ENCODE peak calls at places on chromosomes 6 and 20, in six cellular contexts. One of them, this sample, is unnamed.

GRCh38 chr20:39676857-39677351 is 714.8 kb downstream of the DHX35 start:
- DNase-seq in endothelial cell: no peak
- DNase-seq in HL-60: no peak
- DNase-seq in progenitor cell of endocrine pancreas: no peak
- DNase-seq in mammary epithelial cell: peak
- DNase-seq in CD4-positive, alpha-beta T cell: no peak
- DNase-seq in this sample: no peak

GRCh38 chr6:7649037-7649810 is 59.2 kb downstream of the SNRNP48 start:
- DNase-seq in HL-60: peak
- DNase-seq in CD4-positive, alpha-beta T cell: no peak
- DNase-seq in endothelial cell: no peak
- DNase-seq in mammary epithelial cell: no peak
- DNase-seq in progenitor cell of endocrine pancreas: no peak
- DNase-seq in this sample: no peak

GRCh38 chr20:23265226-23265625 is 85.4 kb upstream of the NXT1 start:
- DNase-seq in progenitor cell of endocrine pancreas: no peak
- DNase-seq in endothelial cell: no peak
- DNase-seq in mammary epithelial cell: no peak
- DNase-seq in HL-60: no peak
- DNase-seq in CD4-positive, alpha-beta T cell: no peak
- DNase-seq in this sample: no peak

GRCh38 chr6:90000864-90001731 is 106.8 kb downstream of the GJA10 start:
- DNase-seq in CD4-positive, alpha-beta T cell: no peak
- DNase-seq in progenitor cell of endocrine pancreas: no peak
- DNase-seq in mammary epithelial cell: peak
- DNase-seq in endothelial cell: no peak
- DNase-seq in HL-60: no peak
- DNase-seq in this sample: no peak

GRCh38 chr6:13413906-13414555 is 73.4 kb downstream of the GFOD1 start:
- DNase-seq in progenitor cell of endocrine pancreas: no peak
- DNase-seq in CD4-positive, alpha-beta T cell: no peak
- DNase-seq in HL-60: no peak
- DNase-seq in endothelial cell: no peak
- DNase-seq in mammary epithelial cell: no peak
- DNase-seq in this sample: no peak

GRCh38 chr6:4380881-4381281 is 245.5 kb upstream of the ECI2 start:
- DNase-seq in mammary epithelial cell: no peak
- DNase-seq in endothelial cell: no peak
- DNase-seq in CD4-positive, alpha-beta T cell: no peak
- DNase-seq in HL-60: no peak
- DNase-seq in progenitor cell of endocrine pancreas: no peak
- DNase-seq in this sample: no peak

GRCh38 chr20:51326241-51326819 is 216.2 kb downstream of the NFATC2 start:
- DNase-seq in endothelial cell: peak
- DNase-seq in HL-60: no peak
- DNase-seq in mammary epithelial cell: no peak
- DNase-seq in CD4-positive, alpha-beta T cell: peak
- DNase-seq in progenitor cell of endocrine pancreas: peak
- DNase-seq in this sample: no peak

GRCh38 chr20:34629904-34630303 is 47.0 kb downstream of the PIGU start:
- DNase-seq in HL-60: no peak
- DNase-seq in progenitor cell of endocrine pancreas: no peak
- DNase-seq in CD4-positive, alpha-beta T cell: no peak
- DNase-seq in endothelial cell: no peak
- DNase-seq in mammary epithelial cell: no peak
- DNase-seq in this sample: no peak

GRCh38 chr6:157107915-157108651 is 215.2 kb downstream of the TMEM242 start:
- DNase-seq in mammary epithelial cell: peak
- DNase-seq in CD4-positive, alpha-beta T cell: no peak
- DNase-seq in endothelial cell: no peak
- DNase-seq in progenitor cell of endocrine pancreas: no peak
- DNase-seq in HL-60: no peak
- DNase-seq in this sample: no peak

GRCh38 chr20:52210037-52210990 is 18.7 kb upstream of the ZFP64 start:
- DNase-seq in HL-60: no peak
- DNase-seq in progenitor cell of endocrine pancreas: no peak
- DNase-seq in CD4-positive, alpha-beta T cell: no peak
- DNase-seq in endothelial cell: no peak
- DNase-seq in mammary epithelial cell: no peak
- DNase-seq in this sample: no peak

GRCh38 chr6:446418-447366 is 55.1 kb downstream of the IRF4 start:
- DNase-seq in endothelial cell: no peak
- DNase-seq in mammary epithelial cell: no peak
- DNase-seq in progenitor cell of endocrine pancreas: no peak
- DNase-seq in HL-60: no peak
- DNase-seq in CD4-positive, alpha-beta T cell: peak
- DNase-seq in this sample: no peak

GRCh38 chr20:1809611-1810510 is 85.3 kb upstream of the SIRPA start:
- DNase-seq in progenitor cell of endocrine pancreas: no peak
- DNase-seq in CD4-positive, alpha-beta T cell: no peak
- DNase-seq in endothelial cell: no peak
- DNase-seq in mammary epithelial cell: peak
- DNase-seq in HL-60: no peak
- DNase-seq in this sample: no peak

GRCh38 chr6:152034631-152035030 is 227.1 kb downstream of the ESR1 start:
- DNase-seq in CD4-positive, alpha-beta T cell: no peak
- DNase-seq in endothelial cell: no peak
- DNase-seq in HL-60: no peak
- DNase-seq in mammary epithelial cell: no peak
- DNase-seq in progenitor cell of endocrine pancreas: no peak
- DNase-seq in this sample: no peak

GRCh38 chr20:52469143-52469542 is 277.6 kb upstream of the ZFP64 start:
- DNase-seq in progenitor cell of endocrine pancreas: no peak
- DNase-seq in mammary epithelial cell: no peak
- DNase-seq in endothelial cell: no peak
- DNase-seq in HL-60: no peak
- DNase-seq in CD4-positive, alpha-beta T cell: no peak
- DNase-seq in this sample: no peak

GRCh38 chr6:30615958-30616810 is 859 bp downstream of the PPP1R10 start:
- DNase-seq in mammary epithelial cell: no peak
- DNase-seq in HL-60: no peak
- DNase-seq in CD4-positive, alpha-beta T cell: peak
- DNase-seq in progenitor cell of endocrine pancreas: no peak
- DNase-seq in endothelial cell: no peak
- DNase-seq in this sample: peak

GRCh38 chr6:47698342-47698787 is at the start of gene ADGRF4:
- DNase-seq in mammary epithelial cell: peak
- DNase-seq in endothelial cell: no peak
- DNase-seq in CD4-positive, alpha-beta T cell: no peak
- DNase-seq in progenitor cell of endocrine pancreas: no peak
- DNase-seq in HL-60: no peak
- DNase-seq in this sample: no peak

GRCh38 chr6:38580030-38580429 is 59.7 kb downstream of the BTBD9 start:
- DNase-seq in mammary epithelial cell: no peak
- DNase-seq in HL-60: no peak
- DNase-seq in CD4-positive, alpha-beta T cell: no peak
- DNase-seq in progenitor cell of endocrine pancreas: no peak
- DNase-seq in endothelial cell: no peak
- DNase-seq in this sample: no peak

GRCh38 chr6:3251462-3252314 is 7.1 kb upstream of the PSMG4 start:
- DNase-seq in HL-60: no peak
- DNase-seq in CD4-positive, alpha-beta T cell: peak
- DNase-seq in mammary epithelial cell: peak
- DNase-seq in progenitor cell of endocrine pancreas: peak
- DNase-seq in endothelial cell: peak
- DNase-seq in this sample: peak

GRCh38 chr6:11710221-11710836 is 68.3 kb downstream of the ADTRP start:
- DNase-seq in progenitor cell of endocrine pancreas: no peak
- DNase-seq in mammary epithelial cell: no peak
- DNase-seq in HL-60: no peak
- DNase-seq in endothelial cell: no peak
- DNase-seq in CD4-positive, alpha-beta T cell: peak
- DNase-seq in this sample: no peak

GRCh38 chr6:45965787-45966186 is 49.9 kb downstream of the CLIC5 start:
- DNase-seq in mammary epithelial cell: peak
- DNase-seq in CD4-positive, alpha-beta T cell: no peak
- DNase-seq in endothelial cell: no peak
- DNase-seq in HL-60: no peak
- DNase-seq in progenitor cell of endocrine pancreas: no peak
- DNase-seq in this sample: no peak

GRCh38 chr20:64051033-64051452 is 1.6 kb upstream of the SOX18 start:
- DNase-seq in mammary epithelial cell: no peak
- DNase-seq in CD4-positive, alpha-beta T cell: no peak
- DNase-seq in endothelial cell: no peak
- DNase-seq in progenitor cell of endocrine pancreas: no peak
- DNase-seq in HL-60: no peak
- DNase-seq in this sample: no peak

DNA sequence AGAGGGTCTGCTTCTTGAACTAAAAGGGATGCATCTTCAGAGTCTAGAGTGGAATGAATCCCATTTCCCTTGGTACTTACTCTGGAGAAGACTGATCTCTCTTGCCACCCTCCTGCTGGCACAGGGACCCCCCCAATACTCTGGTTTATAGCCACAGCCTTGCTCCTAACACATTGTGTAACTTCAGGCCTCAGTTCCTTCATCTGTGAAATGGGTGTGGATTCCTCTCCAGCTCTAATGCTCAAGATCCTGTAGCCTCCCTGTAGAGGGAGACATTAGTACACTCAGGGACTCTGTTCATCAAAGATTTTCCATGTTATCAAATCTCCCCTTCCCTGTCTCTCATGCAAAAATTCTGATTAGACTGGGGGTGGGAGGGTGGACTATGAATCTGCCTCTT is 315.7 kb upstream of the MOCS1 start:
- DNase-seq in progenitor cell of endocrine pancreas: no peak
- DNase-seq in CD4-positive, alpha-beta T cell: no peak
- DNase-seq in endothelial cell: no peak
- DNase-seq in mammary epithelial cell: no peak
- DNase-seq in HL-60: no peak
- DNase-seq in this sample: no peak
- TF ChIP-seq CTCF in progenitor cell of endocrine pancreas: no peak
- TF ChIP-seq CTCF in CD4-positive, alpha-beta T cell: no peak
- TF ChIP-seq CTCF in endothelial cell: no peak
- TF ChIP-seq CTCF in mammary epithelial cell: peak
- TF ChIP-seq CTCF in HL-60: no peak
- TF ChIP-seq CTCF in this sample: no peak

DNA sequence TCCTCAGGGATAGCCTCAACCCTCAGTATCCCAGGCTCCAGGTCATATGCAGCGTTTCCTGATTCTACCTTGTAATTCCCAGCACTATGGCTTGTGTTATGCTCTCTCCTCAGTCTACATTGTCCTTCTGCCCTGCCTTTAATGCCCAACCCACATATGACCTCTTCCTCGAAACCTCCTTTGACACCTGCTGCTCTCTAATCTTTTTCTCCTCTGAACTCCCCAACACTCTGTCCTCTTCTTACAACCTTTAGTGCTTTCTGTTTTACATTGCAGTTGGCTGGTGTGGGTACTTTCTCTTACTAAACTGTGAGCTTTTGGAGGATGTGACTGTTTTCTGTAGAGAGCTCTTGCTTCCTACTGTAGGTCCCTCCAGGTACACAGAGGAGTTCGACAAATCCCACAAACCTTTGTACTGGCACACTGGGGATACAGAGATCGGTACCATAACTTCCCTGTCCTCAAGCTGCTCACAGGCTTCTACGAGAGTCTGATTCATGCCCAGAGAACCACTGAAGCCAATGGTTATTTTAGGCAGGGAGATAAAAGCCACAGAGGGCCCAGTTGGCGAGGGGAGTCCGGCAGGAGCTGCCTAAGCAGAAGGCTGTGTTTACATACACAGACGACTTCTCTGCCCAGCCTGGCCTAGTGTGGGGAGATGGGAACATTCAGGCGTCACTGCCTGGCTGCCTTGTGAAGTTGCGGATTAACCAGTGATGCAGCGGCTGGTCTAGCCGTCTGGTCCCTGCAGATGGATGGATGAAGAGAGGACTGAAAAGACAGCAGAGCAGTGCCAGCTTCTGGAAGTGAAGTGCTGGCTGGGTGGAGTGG is 8.4 kb upstream of the EPB41L1 start:
- DNase-seq in endothelial cell: no peak
- DNase-seq in CD4-positive, alpha-beta T cell: no peak
- DNase-seq in mammary epithelial cell: no peak
- DNase-seq in HL-60: no peak
- DNase-seq in progenitor cell of endocrine pancreas: no peak
- DNase-seq in this sample: no peak
- TF ChIP-seq CTCF in endothelial cell: no peak
- TF ChIP-seq CTCF in CD4-positive, alpha-beta T cell: no peak
- TF ChIP-seq CTCF in mammary epithelial cell: no peak
- TF ChIP-seq CTCF in HL-60: no peak
- TF ChIP-seq CTCF in progenitor cell of endocrine pancreas: no peak
- TF ChIP-seq CTCF in this sample: no peak

DNA sequence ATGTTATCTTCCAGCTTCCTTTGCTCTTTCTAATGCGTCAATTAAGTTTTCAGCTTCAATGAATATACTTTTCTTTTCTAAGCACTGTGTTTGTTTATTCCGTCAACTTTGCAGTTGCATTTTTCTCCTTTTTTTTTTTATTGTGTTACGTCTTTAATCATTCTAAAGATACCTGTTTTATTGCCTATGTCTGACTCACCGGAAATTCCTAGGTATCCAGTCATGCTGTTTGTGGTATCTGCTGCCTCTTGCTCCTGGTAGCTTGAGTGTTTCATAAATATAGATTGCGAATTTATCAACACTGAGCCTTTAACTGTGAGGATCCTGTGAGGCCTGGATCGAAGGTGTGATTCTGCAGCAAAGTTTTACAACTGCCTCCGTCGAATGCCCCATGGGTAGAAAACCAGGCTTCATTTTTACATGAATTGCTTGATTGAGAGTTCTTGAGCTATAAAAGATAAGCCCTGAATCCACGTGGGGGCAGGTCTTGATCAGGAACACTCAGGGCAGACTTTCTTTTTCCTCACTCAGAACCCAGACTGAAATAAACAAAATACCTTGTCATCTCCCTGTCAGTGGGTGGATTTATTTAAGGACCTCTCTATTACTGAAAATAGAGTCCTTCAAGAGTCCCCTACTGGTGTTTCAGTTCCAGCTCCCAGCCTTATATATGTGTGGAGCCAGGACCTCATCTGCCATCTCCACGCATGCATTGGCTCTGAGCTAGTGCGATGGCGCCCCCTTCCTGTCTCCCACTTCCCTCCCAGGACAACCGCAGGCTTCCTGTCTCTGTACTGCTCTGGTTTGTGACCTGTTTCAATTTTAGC is 60.1 kb upstream of the LRRC1 start:
- DNase-seq in progenitor cell of endocrine pancreas: no peak
- DNase-seq in mammary epithelial cell: peak
- DNase-seq in CD4-positive, alpha-beta T cell: peak
- DNase-seq in endothelial cell: peak
- DNase-seq in HL-60: no peak
- DNase-seq in this sample: no peak
- TF ChIP-seq CTCF in progenitor cell of endocrine pancreas: peak
- TF ChIP-seq CTCF in mammary epithelial cell: peak
- TF ChIP-seq CTCF in CD4-positive, alpha-beta T cell: peak
- TF ChIP-seq CTCF in endothelial cell: peak
- TF ChIP-seq CTCF in HL-60: no peak
- TF ChIP-seq CTCF in this sample: peak

GRCh38 chr6:132304891-132305305 is 96.4 kb downstream of the MOXD1 start:
- DNase-seq in mammary epithelial cell: no peak
- DNase-seq in CD4-positive, alpha-beta T cell: no peak
- DNase-seq in HL-60: no peak
- DNase-seq in endothelial cell: no peak
- DNase-seq in progenitor cell of endocrine pancreas: no peak
- DNase-seq in this sample: no peak

GRCh38 chr6:132298344-132298949 is 102.8 kb downstream of the MOXD1 start:
- DNase-seq in endothelial cell: peak
- DNase-seq in HL-60: no peak
- DNase-seq in CD4-positive, alpha-beta T cell: no peak
- DNase-seq in mammary epithelial cell: peak
- DNase-seq in progenitor cell of endocrine pancreas: no peak
- DNase-seq in this sample: no peak

GRCh38 chr6:132300323-132300949 is 100.8 kb downstream of the MOXD1 start:
- DNase-seq in endothelial cell: peak
- DNase-seq in HL-60: no peak
- DNase-seq in CD4-positive, alpha-beta T cell: no peak
- DNase-seq in mammary epithelial cell: peak
- DNase-seq in progenitor cell of endocrine pancreas: no peak
- DNase-seq in this sample: no peak
- TF ChIP-seq CTCF in endothelial cell: peak
- TF ChIP-seq CTCF in HL-60: peak
- TF ChIP-seq CTCF in CD4-positive, alpha-beta T cell: no peak
- TF ChIP-seq CTCF in mammary epithelial cell: peak
- TF ChIP-seq CTCF in progenitor cell of endocrine pancreas: peak
- TF ChIP-seq CTCF in this sample: peak

This sample was measured in CD14-positive monocyte.